ENCODE peak calls at places on chromosomes 13 and 19, in nine cellular contexts. L is upper lobe of left lung, A is GM12878, R is transverse colon, T is GM23338, V is breast epithelium, N is stomach, W is suprapubic skin, I is prostate gland. E is an unnamed sample.
A peak's percentile ranks its signal among the peaks of the same experiment; 100 is the strongest.

GRCh38 chr13:85772379-85772778 is 26.8 kb downstream of the SLITRK6 start:
- DNase-seq in L (no peak), A (no peak), R (no peak), T (no peak), V (no peak), N (no peak), W (no peak), I (no peak), E (no peak)

GRCh38 chr19:30362156-30362754 is 9.9 kb upstream of the ZNF536 start:
- DNase-seq in L (peak; percentile 15), A (no peak), R (no peak), T (no peak), V (peak; percentile 37), N (peak; percentile 10), W (peak; percentile 37), I (no peak), E (no peak)

GRCh38 chr19:12884926-12885748 is 1.9 kb downstream of the KLF1 start:
- DNase-seq in L (peak; percentile 93), A (peak; percentile 57), R (peak; percentile 96), T (peak; percentile 100), V (peak; percentile 87), N (peak; percentile 95), W (no peak), I (peak; percentile 84), E (peak; percentile 78)

GRCh38 chr13:20828540-20829364 is 55.0 kb upstream of the EEF1AKMT1 start:
- DNase-seq in L (no peak), A (peak; percentile 26), R (peak; percentile 12), T (peak; percentile 87), V (no peak), N (no peak), W (no peak), I (no peak), E (no peak)

GRCh38 chr13:113220877-113221276 is 11.5 kb downstream of the CUL4A start:
- DNase-seq in L (no peak), A (no peak), R (no peak), T (peak; percentile 22), V (no peak), N (no peak), W (no peak), I (no peak), E (no peak)

GRCh38 chr19:3683866-3684816 is 16.1 kb downstream of the PIP5K1C start:
- DNase-seq in L (no peak), A (no peak), R (no peak), T (no peak), V (no peak), N (no peak), W (no peak), I (no peak), E (peak; percentile 75)

GRCh38 chr13:73025212-73026012 is 33.4 kb upstream of the KLF5 start:
- DNase-seq in L (no peak), A (no peak), R (no peak), T (no peak), V (no peak), N (no peak), W (no peak), I (no peak), E (no peak)

GRCh38 chr13:89565711-89566110 is 1781.8 kb upstream of the MIR17HG start:
- DNase-seq in L (no peak), A (no peak), R (no peak), T (no peak), V (no peak), N (no peak), W (no peak), I (no peak), E (no peak)

GRCh38 chr19:41323430-41324125 is 13.6 kb downstream of the CCDC97 start:
- DNase-seq in L (peak; percentile 51), A (no peak), R (peak; percentile 51), T (peak; percentile 37), V (no peak), N (peak; percentile 60), W (no peak), I (no peak), E (no peak)

GRCh38 chr19:1750343-1751021 is 2.8 kb upstream of the ONECUT3 start:
- DNase-seq in L (no peak), A (no peak), R (no peak), T (no peak), V (no peak), N (no peak), W (no peak), I (no peak), E (no peak)
- TF ChIP-seq POLR2AphosphoS5 in L (no peak), A (no peak), R (no peak), T (no peak), V (no peak), N (no peak), W (no peak), I (no peak), E (no peak)

DNA sequence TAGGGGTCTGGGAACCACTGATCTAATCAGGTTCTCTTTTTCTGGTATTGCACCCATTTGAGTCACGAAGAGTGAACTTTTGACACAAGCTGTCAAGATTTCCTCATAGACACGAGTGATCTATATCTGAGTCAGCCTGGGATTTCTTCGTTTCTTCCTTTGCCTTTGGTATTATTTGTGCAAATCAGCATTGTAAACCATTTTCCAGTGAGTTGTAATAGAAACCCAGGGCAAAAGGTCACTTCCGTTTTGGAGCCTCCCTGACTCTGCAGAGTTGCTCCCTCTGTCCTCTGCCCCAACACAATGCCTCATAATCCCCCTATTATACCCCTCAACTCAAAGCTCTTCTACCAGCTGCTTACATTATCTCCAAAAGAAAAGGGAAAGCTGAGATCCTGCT is 615.1 kb downstream of the EFNB2 start:
- DNase-seq in L (no peak), A (no peak), R (peak; percentile 21), T (no peak), V (no peak), N (no peak), W (no peak), I (no peak), E (no peak)
- TF ChIP-seq POLR2AphosphoS5 in L (no peak), A (no peak), R (no peak), T (no peak), V (no peak), N (no peak), W (no peak), I (no peak), E (no peak)

DNA sequence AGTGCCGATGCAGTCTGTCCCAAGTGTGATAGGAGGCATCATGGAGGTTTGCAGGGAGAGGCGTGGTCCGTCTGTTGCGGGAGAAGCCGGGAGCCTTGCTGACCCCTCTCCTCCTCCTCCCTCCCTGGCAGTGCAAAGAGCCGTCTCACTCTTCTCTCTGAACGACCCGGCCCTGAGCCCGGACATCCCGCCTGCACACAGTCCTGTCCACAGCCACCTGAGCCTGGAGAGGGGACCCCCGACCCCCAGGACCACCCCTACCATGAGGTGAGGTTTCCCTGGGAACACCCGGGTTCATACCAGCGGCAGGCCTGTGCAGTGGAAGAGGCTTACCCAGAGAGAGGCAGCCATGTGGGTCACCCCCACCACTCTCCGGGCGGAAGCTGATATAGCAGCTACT is 22.3 kb downstream of the DPF1 start:
- DNase-seq in L (no peak), A (no peak), R (no peak), T (no peak), V (no peak), N (no peak), W (no peak), I (no peak), E (no peak)
- TF ChIP-seq POLR2AphosphoS5 in L (no peak), A (no peak), R (no peak), T (no peak), V (no peak), N (no peak), W (no peak), I (no peak), E (no peak)

GRCh38 chr13:49527123-49527522 is 31.4 kb downstream of the PHF11 start:
- DNase-seq in L (no peak), A (no peak), R (no peak), T (no peak), V (no peak), N (no peak), W (no peak), I (no peak), E (no peak)
- TF ChIP-seq POLR2AphosphoS5 in L (no peak), A (no peak), R (no peak), T (no peak), V (no peak), N (no peak), W (no peak), I (no peak), E (no peak)

DNA sequence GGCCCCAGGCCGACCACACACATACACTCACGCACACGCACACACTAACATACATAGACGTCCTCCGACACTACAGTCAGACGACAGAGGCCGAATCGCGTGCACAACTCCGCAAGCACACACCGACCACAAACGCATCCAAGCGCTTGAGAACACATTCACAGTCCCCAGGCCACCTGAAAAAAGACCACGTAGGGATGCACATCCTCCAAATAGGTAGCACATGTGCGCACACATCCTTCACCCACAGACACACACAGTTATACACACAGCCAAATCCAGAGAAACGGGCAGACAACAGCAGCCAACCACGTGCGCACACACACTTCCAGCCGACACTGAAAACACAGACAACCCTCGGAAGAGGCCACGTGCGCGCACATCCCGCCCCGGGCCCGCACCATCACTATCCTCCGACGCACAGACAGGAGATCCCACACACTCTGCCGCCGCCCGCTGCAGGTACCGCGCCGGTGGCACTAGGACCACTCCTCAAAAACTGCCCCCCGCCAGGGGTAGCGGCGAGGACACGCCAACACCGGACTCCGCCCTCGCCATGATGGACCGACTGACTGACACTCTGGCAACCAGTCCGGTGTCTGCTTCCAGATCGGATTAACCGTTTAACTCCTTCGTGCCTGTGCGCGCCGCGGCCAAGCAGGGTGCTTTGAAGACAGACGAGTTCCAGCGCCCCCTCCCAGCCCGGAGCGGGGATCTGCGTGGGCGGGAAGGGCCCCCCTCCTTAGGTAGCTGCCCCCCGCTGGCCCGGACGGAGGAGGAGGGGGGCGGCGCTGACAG is 493 bp upstream of the PDE4A start:
- DNase-seq in L (no peak), A (no peak), R (no peak), T (peak; percentile 97), V (no peak), N (no peak), W (no peak), I (no peak), E (peak; percentile 53)
- TF ChIP-seq POLR2AphosphoS5 in L (no peak), A (peak; percentile 48), R (no peak), T (peak; percentile 54), V (no peak), N (no peak), W (no peak), I (no peak), E (no peak)

E was measured in GM12891.